ENCODE peak calls at places on chromosome X, in six cellular contexts. Z is A549, I is HepG2, P is upper lobe of left lung, U is K562, W is GM12878. T is an unnamed sample.

GRCh38 chrX:48636286-48636685 is 39.0 kb downstream of the WDR13 start:
- ATAC-seq in Z (no peak), I (no peak), P (no peak), U (no peak), W (no peak), T (no peak)

GRCh38 chrX:8632949-8633348 is 99.0 kb downstream of the ANOS1 start:
- ATAC-seq in Z (no peak), I (no peak), P (no peak), U (no peak), W (no peak), T (no peak)

GRCh38 chrX:74925210-74926088 is at the start of gene NEXMIF:
- ATAC-seq in Z (peak), I (peak), P (peak), U (no peak), W (peak), T (peak)

GRCh38 chrX:43551590-43551989 is 104.5 kb upstream of the MAOA start:
- ATAC-seq in Z (no peak), I (no peak), P (no peak), U (no peak), W (no peak), T (no peak)

GRCh38 chrX:39418936-39419659 is 617.8 kb downstream of the MID1IP1 start:
- ATAC-seq in Z (no peak), I (no peak), P (no peak), U (no peak), W (no peak), T (no peak)

GRCh38 chrX:124358796-124359386 is 12.5 kb downstream of the SH2D1A start:
- ATAC-seq in Z (no peak), I (no peak), P (no peak), U (no peak), W (peak), T (no peak)

GRCh38 chrX:38583185-38583584 is 21.8 kb downstream of the TSPAN7 start:
- ATAC-seq in Z (no peak), I (no peak), P (no peak), U (no peak), W (no peak), T (no peak)

GRCh38 chrX:69027181-69028005 is 137.9 kb downstream of the PJA1 start:
- ATAC-seq in Z (peak), I (peak), P (peak), U (no peak), W (peak), T (no peak)

GRCh38 chrX:141669689-141670088 is 28.9 kb downstream of the SPANXD start:
- ATAC-seq in Z (no peak), I (no peak), P (no peak), U (no peak), W (no peak), T (no peak)

GRCh38 chrX:18725316-18725943 is 18.0 kb downstream of the PPEF1 start:
- ATAC-seq in Z (no peak), I (no peak), P (peak), U (no peak), W (no peak), T (no peak)

GRCh38 chrX:15911729-15912550 is 57.3 kb upstream of the AP1S2 start:
- ATAC-seq in Z (no peak), I (no peak), P (peak), U (no peak), W (peak), T (peak)

GRCh38 chrX:618761-619450 is 11.7 kb upstream of the SHOX start:
- ATAC-seq in Z (no peak), I (no peak), P (no peak), U (no peak), W (no peak), T (no peak)

GRCh38 chrX:21781525-21781924 is 23.6 kb upstream of the SMPX start:
- ATAC-seq in Z (no peak), I (no peak), P (no peak), U (no peak), W (peak), T (no peak)

GRCh38 chrX:33969105-33969504 is 163.0 kb downstream of the FAM47A start:
- ATAC-seq in Z (no peak), I (no peak), P (peak), U (no peak), W (no peak), T (no peak)

GRCh38 chrX:46587158-46587557 is 13.6 kb downstream of the CHST7 start:
- ATAC-seq in Z (peak), I (no peak), P (no peak), U (no peak), W (peak), T (no peak)

GRCh38 chrX:125378205-125378604 is 58.5 kb downstream of the TEX13C start:
- ATAC-seq in Z (no peak), I (no peak), P (no peak), U (peak), W (no peak), T (no peak)

GRCh38 chrX:150032742-150033141 is 94.5 kb upstream of the EOLA2 start:
- ATAC-seq in Z (peak), I (no peak), P (no peak), U (no peak), W (no peak), T (peak)

GRCh38 chrX:11764602-11765067 is 6.6 kb downstream of the MSL3 start:
- ATAC-seq in Z (no peak), I (no peak), P (no peak), U (peak), W (peak), T (no peak)

GRCh38 chrX:69136546-69137331 is 28.5 kb downstream of the PJA1 start:
- ATAC-seq in Z (no peak), I (no peak), P (no peak), U (peak), W (no peak), T (peak)

GRCh38 chrX:9498236-9498635 is 33.4 kb downstream of the TBL1X start:
- ATAC-seq in Z (no peak), I (no peak), P (no peak), U (peak), W (no peak), T (no peak)

GRCh38 chrX:14508025-14508690 is 21.2 kb upstream of the GLRA2 start:
- ATAC-seq in Z (no peak), I (no peak), P (no peak), U (no peak), W (no peak), T (no peak)

GRCh38 chrX:130902783-130903613 is at the start of gene ENOX2:
- ATAC-seq in Z (peak), I (peak), P (peak), U (peak), W (peak), T (peak)

GRCh38 chrX:154140206-154140605 is 3.8 kb upstream of the OPN1LW start:
- ATAC-seq in Z (no peak), I (no peak), P (no peak), U (no peak), W (no peak), T (no peak)

GRCh38 chrX:51804741-51805140 is 61.5 kb downstream of the GSPT2 start:
- ATAC-seq in Z (no peak), I (no peak), P (no peak), U (peak), W (no peak), T (no peak)

GRCh38 chrX:51802917-51803688 is 59.9 kb downstream of the GSPT2 start:
- ATAC-seq in Z (peak), I (no peak), P (peak), U (peak), W (peak), T (no peak)

GRCh38 chrX:51798701-51799100 is 55.5 kb downstream of the GSPT2 start:
- ATAC-seq in Z (no peak), I (no peak), P (no peak), U (no peak), W (no peak), T (no peak)

GRCh38 chrX:51803833-51804232 is 60.6 kb downstream of the GSPT2 start:
- ATAC-seq in Z (no peak), I (no peak), P (no peak), U (no peak), W (no peak), T (no peak)
- H3K4me3 ChIP-seq in Z (peak), I (no peak), P (no peak), U (peak), W (peak), T (no peak)

GRCh38 chrX:41332988-41333743 is 796 bp upstream of the DDX3X start:
- ATAC-seq in Z (peak), I (peak), P (peak), U (peak), W (peak), T (peak)

GRCh38 chrX:41333744-41333993 is 293 bp upstream of the DDX3X start:
- ATAC-seq in Z (peak), I (peak), P (peak), U (peak), W (peak), T (peak)

GRCh38 chrX:41334866-41335589 is 1.1 kb downstream of the DDX3X start:
- ATAC-seq in Z (peak), I (no peak), P (peak), U (peak), W (peak), T (peak)

GRCh38 chrX:41335590-41336331 is 1.8 kb downstream of the DDX3X start:
- ATAC-seq in Z (no peak), I (no peak), P (no peak), U (no peak), W (no peak), T (no peak)

GRCh38 chrX:41333994-41334865 is at the start of gene DDX3X:
- ATAC-seq in Z (peak), I (peak), P (peak), U (peak), W (peak), T (peak)
- TF ChIP-seq POLR2A in Z (peak), I (peak), P (peak), U (peak), W (peak), T (peak)

GRCh38 chrX:107731831-107732502 is 43.6 kb downstream of the TSC22D3 start:
- ATAC-seq in Z (peak), I (no peak), P (peak), U (peak), W (no peak), T (peak)
- TF ChIP-seq EP300 in Z (peak), I (no peak), P (no peak), U (peak), W (no peak), T (no peak)

DNA sequence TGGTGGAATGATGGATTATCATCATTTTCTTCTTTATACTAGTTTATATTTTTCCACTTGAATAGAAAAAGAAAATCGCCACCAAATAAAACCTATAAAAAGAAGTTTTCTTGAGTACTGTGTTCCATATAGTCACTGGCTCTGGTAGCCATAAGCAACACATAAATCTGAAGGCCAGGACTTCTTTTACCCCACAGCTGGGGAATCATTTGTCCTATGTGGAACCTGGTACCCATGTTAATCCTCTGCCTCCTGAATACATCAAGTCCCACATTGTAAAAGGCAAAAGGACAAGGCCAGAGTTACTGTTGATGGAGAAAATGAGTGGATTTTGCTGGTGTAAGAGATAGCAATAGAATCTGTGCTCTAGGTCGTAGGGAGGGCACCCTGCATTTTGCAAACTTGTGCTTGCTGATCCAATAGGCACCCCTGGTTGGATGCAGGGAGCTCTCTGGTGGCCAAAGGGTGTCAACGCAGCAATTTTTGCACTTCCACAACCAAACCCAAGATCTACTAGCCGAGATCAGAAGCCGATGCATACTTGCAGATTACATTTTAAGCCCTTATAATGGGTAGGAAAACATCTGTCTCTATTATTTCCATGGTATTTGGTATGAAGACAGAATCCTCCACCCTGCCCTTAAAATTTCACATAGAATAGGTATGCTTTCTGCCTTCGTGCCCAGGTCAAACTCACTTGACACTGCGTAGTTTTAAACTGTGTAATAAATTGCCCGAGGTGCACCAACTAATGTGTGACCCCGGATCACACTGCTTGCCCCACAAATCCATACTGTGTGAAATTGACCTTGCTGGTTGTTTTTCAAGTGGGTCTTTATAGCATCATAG is 146.2 kb upstream of the SCML1 start:
- ATAC-seq in Z (peak), I (peak), P (peak), U (peak), W (peak), T (peak)
- H3K4me3 ChIP-seq in Z (no peak), I (no peak), P (no peak), U (no peak), W (no peak), T (peak)

DNA sequence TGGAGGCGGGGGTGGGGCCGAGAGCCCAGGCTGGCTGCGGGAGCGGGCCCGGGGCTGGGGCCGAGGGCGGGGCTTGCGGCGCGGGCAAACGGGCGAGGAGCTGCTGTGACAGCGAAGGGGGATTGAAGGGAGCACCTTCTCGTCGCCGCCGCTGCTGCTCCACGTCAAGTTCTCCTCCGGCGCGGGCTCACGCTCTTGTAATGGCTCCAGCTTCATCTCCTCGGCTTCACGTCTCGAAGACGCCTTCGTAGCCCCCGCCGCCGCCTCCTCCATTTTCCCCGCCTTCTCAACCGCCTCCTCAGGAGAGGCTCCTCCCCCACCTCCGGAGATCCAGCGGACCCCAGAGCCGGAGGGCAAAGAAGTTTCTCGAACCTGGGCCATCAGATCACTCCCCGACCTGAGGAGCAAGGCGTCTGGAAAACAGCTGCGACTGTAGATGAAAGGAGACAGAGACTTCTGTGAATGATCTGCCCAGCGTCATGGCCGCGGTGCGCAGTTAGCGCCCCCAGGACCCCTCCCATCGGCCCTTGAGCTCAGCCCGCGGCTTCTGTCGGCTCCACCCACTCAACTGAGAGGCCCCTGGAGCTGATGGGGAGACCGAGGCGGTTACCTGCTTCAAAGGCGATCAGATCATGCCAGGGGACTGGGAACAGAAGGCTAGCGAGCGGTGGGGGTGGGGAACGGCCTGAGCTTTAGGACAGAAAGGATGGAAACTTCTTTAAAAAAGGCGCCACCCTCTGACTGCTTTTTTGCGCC is 911 bp downstream of the USP51 start:
- ATAC-seq in Z (peak), I (no peak), P (peak), U (peak), W (peak), T (peak)
- TF ChIP-seq POLR2A in Z (no peak), I (no peak), P (no peak), U (peak), W (peak), T (no peak)

T was measured in gastroesophageal sphincter.